ENCODE peak calls at places on chromosomes 4 and X, in five cellular contexts. One of them, this sample, is unnamed.

GRCh38 chr4:179678093-179678804 is 2236.0 kb upstream of the AGA start:
- DNase-seq in mesendoderm: no peak
- DNase-seq in HCT116: no peak
- DNase-seq in neural progenitor cell: no peak
- DNase-seq in IMR-90: peak
- DNase-seq in this sample: no peak

GRCh38 chr4:165502919-165503907 is 124.4 kb downstream of the CPE start:
- DNase-seq in IMR-90: peak
- DNase-seq in mesendoderm: peak
- DNase-seq in HCT116: peak
- DNase-seq in neural progenitor cell: no peak
- DNase-seq in this sample: no peak

GRCh38 chr4:26839534-26839951 is 21.1 kb upstream of the STIM2 start:
- DNase-seq in neural progenitor cell: no peak
- DNase-seq in HCT116: no peak
- DNase-seq in mesendoderm: peak
- DNase-seq in IMR-90: peak
- DNase-seq in this sample: no peak

GRCh38 chr4:3832536-3833220 is 66.5 kb downstream of the ADRA2C start:
- DNase-seq in IMR-90: no peak
- DNase-seq in HCT116: no peak
- DNase-seq in neural progenitor cell: no peak
- DNase-seq in mesendoderm: no peak
- DNase-seq in this sample: no peak

GRCh38 chrX:130055103-130055502 is 55.2 kb downstream of the ELF4 start:
- DNase-seq in mesendoderm: peak
- DNase-seq in HCT116: no peak
- DNase-seq in neural progenitor cell: no peak
- DNase-seq in IMR-90: peak
- DNase-seq in this sample: no peak

GRCh38 chr4:139184129-139184528 is 7.1 kb upstream of the ELF2 start:
- DNase-seq in mesendoderm: no peak
- DNase-seq in neural progenitor cell: no peak
- DNase-seq in HCT116: no peak
- DNase-seq in IMR-90: peak
- DNase-seq in this sample: no peak

GRCh38 chr4:158020175-158020574 is 152.7 kb downstream of the GASK1B start:
- DNase-seq in IMR-90: peak
- DNase-seq in HCT116: peak
- DNase-seq in neural progenitor cell: no peak
- DNase-seq in mesendoderm: peak
- DNase-seq in this sample: no peak

GRCh38 chr4:141133146-141134006 is at the start of gene RNF150:
- DNase-seq in IMR-90: peak
- DNase-seq in mesendoderm: peak
- DNase-seq in neural progenitor cell: peak
- DNase-seq in HCT116: no peak
- DNase-seq in this sample: peak

GRCh38 chr4:113832795-113833194 is 71.3 kb upstream of the CAMK2D start:
- DNase-seq in HCT116: no peak
- DNase-seq in mesendoderm: no peak
- DNase-seq in IMR-90: no peak
- DNase-seq in neural progenitor cell: no peak
- DNase-seq in this sample: no peak

GRCh38 chrX:981791-982626 is 230.4 kb downstream of the CRLF2 start:
- DNase-seq in IMR-90: no peak
- DNase-seq in mesendoderm: peak
- DNase-seq in neural progenitor cell: no peak
- DNase-seq in HCT116: no peak
- DNase-seq in this sample: no peak

GRCh38 chr4:70895846-70896435 is 6.2 kb upstream of the MOB1B start:
- DNase-seq in IMR-90: no peak
- DNase-seq in neural progenitor cell: no peak
- DNase-seq in HCT116: no peak
- DNase-seq in mesendoderm: no peak
- DNase-seq in this sample: no peak

DNA sequence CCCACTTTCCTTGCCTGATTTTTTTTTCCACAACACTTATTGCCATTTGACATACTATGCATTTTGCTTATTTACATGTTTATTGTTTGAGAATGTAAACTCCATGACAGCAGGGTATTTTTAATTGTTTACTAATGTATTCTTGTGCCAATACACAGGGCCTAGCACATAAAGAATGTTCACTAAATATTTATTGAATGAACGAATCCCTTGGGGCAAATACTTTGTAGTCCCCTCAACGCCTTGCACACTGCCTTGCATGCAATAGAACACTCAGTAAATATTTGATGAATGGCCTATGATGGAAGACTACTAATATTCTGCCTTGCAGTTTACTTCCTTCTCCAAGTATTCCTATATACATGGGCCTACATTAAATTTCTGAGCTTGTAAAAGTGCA is 1.4 kb upstream of the PRPS1 start:
- DNase-seq in HCT116: no peak
- DNase-seq in IMR-90: no peak
- DNase-seq in neural progenitor cell: no peak
- DNase-seq in mesendoderm: no peak
- DNase-seq in this sample: no peak
- H3K9ac ChIP-seq in HCT116: no peak
- H3K9ac ChIP-seq in IMR-90: no peak
- H3K9ac ChIP-seq in neural progenitor cell: no peak
- H3K9ac ChIP-seq in mesendoderm: no peak
- H3K9ac ChIP-seq in this sample: no peak

GRCh38 chr4:104457308-104457981 is 37.2 kb downstream of the CXXC4 start:
- DNase-seq in neural progenitor cell: no peak
- DNase-seq in IMR-90: no peak
- DNase-seq in mesendoderm: no peak
- DNase-seq in HCT116: no peak
- DNase-seq in this sample: no peak
- H3K9ac ChIP-seq in neural progenitor cell: no peak
- H3K9ac ChIP-seq in IMR-90: no peak
- H3K9ac ChIP-seq in mesendoderm: no peak
- H3K9ac ChIP-seq in HCT116: no peak
- H3K9ac ChIP-seq in this sample: no peak

DNA sequence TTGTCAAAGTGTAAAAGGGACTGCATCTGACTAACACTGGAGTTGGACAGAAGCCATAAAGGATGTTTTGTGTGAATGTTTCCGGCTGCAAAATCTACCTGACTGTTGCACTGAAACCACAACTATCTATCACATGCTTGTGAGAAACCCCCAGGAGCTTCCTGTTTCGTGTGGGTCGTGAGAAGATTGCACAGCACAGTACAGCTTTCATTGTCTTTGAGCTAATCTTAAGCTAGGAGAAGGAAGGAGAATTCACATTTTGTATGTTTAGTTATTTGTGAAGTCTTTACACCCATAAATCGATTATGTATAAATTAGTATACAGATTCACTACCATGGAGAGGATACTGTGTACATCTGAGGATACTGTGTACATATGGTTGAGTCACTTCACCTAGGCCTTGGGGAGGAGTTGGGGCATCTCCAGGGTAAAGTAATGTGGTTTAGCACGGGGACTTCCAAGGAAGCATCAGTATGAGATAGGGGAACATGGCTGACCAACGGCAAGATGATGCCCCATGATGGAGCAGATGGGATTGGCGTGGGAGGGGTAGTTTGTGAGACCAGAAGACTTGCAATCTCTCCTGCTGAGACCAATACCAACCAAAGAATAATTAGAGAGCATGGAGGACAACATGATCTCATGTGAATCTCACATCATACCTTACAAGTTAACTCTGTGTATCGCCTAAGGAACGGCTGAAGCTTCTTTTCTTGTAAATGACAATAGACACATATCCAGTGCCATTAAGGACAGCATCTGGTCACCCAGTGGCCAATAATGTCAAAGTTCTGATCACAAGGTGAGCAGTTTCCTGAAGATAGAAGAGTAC is 43.1 kb upstream of the FAM9C start:
- DNase-seq in HCT116: no peak
- DNase-seq in IMR-90: peak
- DNase-seq in mesendoderm: no peak
- DNase-seq in neural progenitor cell: no peak
- DNase-seq in this sample: no peak
- H3K9ac ChIP-seq in HCT116: no peak
- H3K9ac ChIP-seq in IMR-90: no peak
- H3K9ac ChIP-seq in mesendoderm: no peak
- H3K9ac ChIP-seq in neural progenitor cell: no peak
- H3K9ac ChIP-seq in this sample: no peak

GRCh38 chr4:5636766-5637670 is 71.3 kb downstream of the EVC2 start:
- DNase-seq in HCT116: no peak
- DNase-seq in IMR-90: no peak
- DNase-seq in neural progenitor cell: no peak
- DNase-seq in mesendoderm: no peak
- DNase-seq in this sample: no peak

GRCh38 chr4:5638316-5638715 is 70.0 kb downstream of the EVC2 start:
- DNase-seq in neural progenitor cell: no peak
- DNase-seq in HCT116: no peak
- DNase-seq in mesendoderm: no peak
- DNase-seq in IMR-90: peak
- DNase-seq in this sample: no peak

GRCh38 chr4:5638976-5639375 is 69.4 kb downstream of the EVC2 start:
- DNase-seq in IMR-90: peak
- DNase-seq in mesendoderm: no peak
- DNase-seq in neural progenitor cell: no peak
- DNase-seq in HCT116: no peak
- DNase-seq in this sample: no peak

GRCh38 chr4:5632571-5632970 is 75.8 kb downstream of the EVC2 start:
- DNase-seq in neural progenitor cell: no peak
- DNase-seq in IMR-90: no peak
- DNase-seq in HCT116: no peak
- DNase-seq in mesendoderm: peak
- DNase-seq in this sample: no peak

DNA sequence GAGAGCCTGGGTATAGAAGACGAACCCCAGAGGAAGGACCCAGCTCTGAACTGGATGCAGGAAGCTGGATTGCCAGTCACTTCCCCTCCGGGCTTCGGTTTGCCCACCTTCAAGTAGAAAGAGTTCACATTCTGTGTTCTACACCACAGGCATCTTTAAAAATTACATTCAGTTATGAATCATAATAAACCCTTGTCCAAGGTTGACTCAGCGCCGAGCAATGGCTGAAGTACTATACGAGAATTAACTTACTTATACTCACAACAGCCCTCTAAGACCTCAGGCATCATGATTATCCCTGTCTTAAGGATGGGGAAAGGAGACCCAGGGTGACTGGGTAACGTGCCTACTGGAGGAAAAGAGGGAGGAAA is 72.5 kb downstream of the EVC2 start:
- DNase-seq in neural progenitor cell: no peak
- DNase-seq in HCT116: no peak
- DNase-seq in mesendoderm: no peak
- DNase-seq in IMR-90: peak
- DNase-seq in this sample: no peak
- H3K9ac ChIP-seq in neural progenitor cell: no peak
- H3K9ac ChIP-seq in HCT116: no peak
- H3K9ac ChIP-seq in mesendoderm: no peak
- H3K9ac ChIP-seq in IMR-90: no peak
- H3K9ac ChIP-seq in this sample: no peak

This sample was measured in SK-N-MC.